ENCODE peak calls at places on chromosome 2, in six cellular contexts. I is prostate gland, H is A549, A is cardiac muscle cell, R is foreskin fibroblast, V is kidney. O is an unnamed sample.
A peak's percentile ranks its signal among the peaks of the same experiment; 100 is the strongest.

GRCh38 chr2:207939342-207940108 is 85.8 kb downstream of the PLEKHM3 start:
- DNase-seq in V (no peak), A (no peak), R (no peak), H (no peak), I (no peak), O (no peak)

GRCh38 chr2:36824281-36824680 is 127.8 kb downstream of the VIT start:
- DNase-seq in H (no peak), I (no peak), R (no peak), V (no peak), A (no peak), O (no peak)

GRCh38 chr2:197453914-197454398 is 604 bp downstream of the COQ10B start:
- DNase-seq in R (peak; percentile 93), H (peak; percentile 53), I (peak; percentile 63), A (peak; percentile 85), V (no peak), O (peak; percentile 61)

GRCh38 chr2:84807063-84807485 is 73.8 kb downstream of the TRABD2A start:
- DNase-seq in R (peak; percentile 96), H (peak; percentile 53), I (peak; percentile 27), A (no peak), V (no peak), O (peak; percentile 97)

GRCh38 chr2:88638743-88639142 is 11.5 kb upstream of the EIF2AK3 start:
- DNase-seq in H (no peak), V (no peak), I (no peak), A (no peak), R (no peak), O (no peak)

GRCh38 chr2:42101641-42102605 is 54.1 kb downstream of the PKDCC start:
- DNase-seq in V (peak; percentile 90), H (no peak), I (no peak), R (peak; percentile 69), A (no peak), O (peak; percentile 71)

GRCh38 chr2:162123806-162124758 is 28.0 kb downstream of the GCG start:
- DNase-seq in V (peak; percentile 51), R (peak; percentile 26), A (peak; percentile 73), H (peak; percentile 35), I (peak; percentile 41), O (no peak)

GRCh38 chr2:99354060-99354459 is 16.9 kb downstream of the EIF5B start:
- DNase-seq in A (no peak), H (no peak), R (no peak), I (no peak), V (no peak), O (no peak)

GRCh38 chr2:128260239-128261138 is 58.2 kb downstream of the HS6ST1 start:
- DNase-seq in I (peak; percentile 63), H (no peak), A (no peak), R (peak; percentile 81), V (no peak), O (peak; percentile 26)

GRCh38 chr2:112889976-112890375 is 21.0 kb upstream of the IL37 start:
- DNase-seq in V (no peak), A (no peak), I (no peak), H (no peak), R (no peak), O (no peak)

GRCh38 chr2:209872675-209873074 is 101.0 kb downstream of the UNC80 start:
- DNase-seq in I (peak; percentile 39), V (peak; percentile 85), A (no peak), H (no peak), R (no peak), O (no peak)

GRCh38 chr2:163182764-163183354 is 344.3 kb upstream of the KCNH7 start:
- DNase-seq in A (peak; percentile 10), R (no peak), V (no peak), H (peak; percentile 3), I (no peak), O (no peak)

GRCh38 chr2:24824071-24824588 is 30.9 kb downstream of the CENPO start:
- DNase-seq in V (peak; percentile 42), A (no peak), R (no peak), H (no peak), I (no peak), O (no peak)

GRCh38 chr2:44805391-44805790 is 136.1 kb upstream of the SIX3 start:
- DNase-seq in A (no peak), R (no peak), V (no peak), I (no peak), H (no peak), O (no peak)

GRCh38 chr2:139917723-139918384 is 1137.7 kb upstream of the NXPH2 start:
- DNase-seq in I (no peak), R (no peak), H (no peak), A (no peak), V (no peak), O (no peak)

GRCh38 chr2:162768646-162769045 is 69.9 kb downstream of the KCNH7 start:
- DNase-seq in R (no peak), V (no peak), I (no peak), H (no peak), A (peak; percentile 6), O (no peak)

GRCh38 chr2:69164379-69164778 is 151.4 kb downstream of the ANTXR1 start:
- DNase-seq in R (peak; percentile 59), V (no peak), A (peak; percentile 44), H (no peak), I (no peak), O (no peak)

GRCh38 chr2:219174146-219174545 is 2.6 kb downstream of the CNPPD1 start:
- DNase-seq in V (no peak), H (no peak), I (no peak), A (no peak), R (no peak), O (no peak)

GRCh38 chr2:231699006-231699405 is 9.3 kb upstream of the PTMA start:
- DNase-seq in I (no peak), H (no peak), A (no peak), V (no peak), R (no peak), O (no peak)

GRCh38 chr2:20626698-20627471 is 24.0 kb downstream of the HS1BP3 start:
- DNase-seq in H (no peak), R (no peak), A (no peak), V (peak; percentile 66), I (no peak), O (no peak)

GRCh38 chr2:26345554-26346453 is at the start of gene SELENOI:
- DNase-seq in I (peak; percentile 99), R (peak; percentile 98), V (peak; percentile 99), A (peak; percentile 100), H (peak; percentile 91), O (peak; percentile 93)

GRCh38 chr2:217710218-217710565 is 292.6 kb downstream of the TNS1 start:
- DNase-seq in R (no peak), I (no peak), H (no peak), A (no peak), V (no peak), O (peak; percentile 91)

GRCh38 chr2:9358846-9359245 is 64.5 kb downstream of the ITGB1BP1 start:
- DNase-seq in I (no peak), V (no peak), A (no peak), H (no peak), R (no peak), O (no peak)

GRCh38 chr2:182504903-182505302 is 78.1 kb upstream of the PDE1A start:
- DNase-seq in H (no peak), A (peak; percentile 10), V (no peak), I (no peak), R (peak; percentile 63), O (no peak)

GRCh38 chr2:168978461-168978861 is 52.7 kb downstream of the ABCB11 start:
- DNase-seq in R (no peak), H (no peak), I (no peak), V (no peak), A (no peak), O (no peak)

DNA sequence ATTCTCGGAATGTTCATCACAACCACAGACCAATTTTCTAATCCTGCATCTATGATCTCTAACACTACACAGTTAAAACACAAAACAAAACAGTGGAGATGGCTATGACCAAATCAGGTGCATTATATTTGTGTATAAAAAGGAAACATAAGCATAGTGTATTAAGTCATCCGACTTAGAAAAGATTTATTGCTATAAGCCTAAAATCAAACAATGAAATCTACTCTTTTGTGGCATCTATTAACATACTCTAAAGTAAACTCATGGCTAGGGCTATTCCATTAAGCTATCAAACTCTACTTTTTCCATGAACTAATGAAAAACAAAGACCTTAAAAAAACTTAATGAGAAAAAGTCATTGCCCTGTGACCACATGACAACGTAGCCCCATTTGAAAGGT is 8.7 kb downstream of the SP3 start:
- DNase-seq in H (no peak), V (no peak), A (no peak), I (no peak), R (no peak), O (no peak)
- H3K4me3 ChIP-seq in H (no peak overlapping the region), V (no peak overlapping the region), A (no peak overlapping the region), I (no peak overlapping the region), R (no peak overlapping the region), O (no peak overlapping the region)

GRCh38 chr2:28397043-28397381 is 4.4 kb downstream of the FOSL2 start:
- DNase-seq in A (no peak), I (no peak), V (no peak), R (no peak), H (no peak), O (no peak)
- TF ChIP-seq CTCF in A (no peak), I (no peak), V (no peak), R (no peak), H (no peak), O (no peak)

GRCh38 chr2:240105982-240106381 is 30.1 kb downstream of the COPS9 start:
- DNase-seq in A (no peak), H (no peak), V (peak; percentile 32), I (no peak), R (no peak), O (no peak)

GRCh38 chr2:240107386-240107785 is 28.7 kb downstream of the COPS9 start:
- DNase-seq in R (no peak), A (no peak), I (no peak), V (peak; percentile 26), H (no peak), O (no peak)

GRCh38 chr2:240111253-240111652 is 24.9 kb downstream of the COPS9 start:
- DNase-seq in V (peak; percentile 63), H (no peak), A (no peak), I (no peak), R (peak; percentile 7), O (no peak)

GRCh38 chr2:240109386-240109785 is 26.7 kb downstream of the COPS9 start:
- DNase-seq in R (no peak), V (peak; percentile 52), H (no peak), I (no peak), A (no peak), O (no peak)

DNA sequence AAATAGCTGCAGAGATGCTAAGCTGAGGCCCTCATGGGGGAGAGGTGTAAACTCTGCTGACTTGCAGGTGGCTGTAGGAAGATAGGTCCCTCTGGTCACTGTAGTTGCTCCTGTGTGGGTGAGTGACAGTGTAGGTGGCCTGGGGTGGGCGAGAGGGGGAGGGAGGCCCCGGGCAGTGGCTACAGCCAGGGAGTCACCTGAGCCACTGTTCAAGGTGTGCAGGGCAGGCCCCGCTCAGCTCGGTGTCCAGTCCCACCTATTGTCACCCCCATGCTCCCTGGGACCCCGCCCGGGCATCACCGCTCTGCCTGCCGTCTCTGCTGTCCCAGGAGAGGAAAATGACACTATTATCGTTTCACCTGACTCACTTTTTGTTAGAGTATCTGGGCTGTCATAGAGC is 29.3 kb downstream of the COPS9 start:
- DNase-seq in V (peak; percentile 49), H (no peak), R (no peak), I (no peak), A (no peak), O (no peak)
- H3K4me3 ChIP-seq in V (no peak overlapping the region), H (no peak overlapping the region), R (no peak overlapping the region), I (no peak overlapping the region), A (no peak overlapping the region), O (no peak overlapping the region)

GRCh38 chr2:148675708-148676107 is 31.2 kb downstream of the EPC2 start:
- DNase-seq in H (no peak), I (no peak), R (no peak), A (no peak), V (no peak), O (no peak)

GRCh38 chr2:148670773-148671172 is 26.2 kb downstream of the EPC2 start:
- DNase-seq in R (no peak), A (no peak), V (no peak), I (no peak), H (no peak), O (no peak)

GRCh38 chr2:148674063-148675020 is 29.8 kb downstream of the EPC2 start:
- DNase-seq in V (no peak), A (no peak), R (no peak), H (peak; percentile 21), I (no peak), O (no peak)
- TF ChIP-seq CTCF in V (no peak), A (peak; percentile 70), R (peak; percentile 39), H (peak; percentile 43), I (no peak), O (peak; percentile 48)